ENCODE peak calls at places on chromosomes 4 and X, in four cellular contexts. S is HepG2, D is K562, A is HEK293T. R is an unnamed sample.
A peak's percentile ranks its signal among the peaks of the same experiment; 100 is the strongest.

GRCh38 chrX:65596270-65596669 is 61.7 kb upstream of the LAS1L start:
- DNase-seq in A (no peak), D (peak; percentile 52), S (no peak), R (peak; percentile 43)

GRCh38 chrX:141619336-141619735 is 29.8 kb downstream of the SPANXA2 start:
- DNase-seq in D (no peak), S (no peak), A (no peak), R (no peak)

GRCh38 chr4:947491-947971 is 15.3 kb downstream of the TMEM175 start:
- DNase-seq in S (no peak), D (no peak), A (no peak), R (no peak)

GRCh38 chrX:40576291-40576690 is 4.5 kb upstream of the ATP6AP2 start:
- DNase-seq in A (no peak), S (no peak), D (no peak), R (no peak)

GRCh38 chrX:63764946-63765345 is 20.1 kb downstream of the ARHGEF9 start:
- DNase-seq in D (no peak), A (no peak), S (no peak), R (no peak)

GRCh38 chr4:41678086-41678485 is 70.4 kb downstream of the PHOX2B start:
- DNase-seq in D (no peak), S (no peak), A (no peak), R (no peak)

GRCh38 chrX:154334496-154334895 is 38.9 kb downstream of the TKTL1 start:
- DNase-seq in S (no peak), A (no peak), D (no peak), R (no peak)

GRCh38 chrX:137071596-137071995 is 37.8 kb upstream of the GPR101 start:
- DNase-seq in S (no peak), A (no peak), D (no peak), R (no peak)

GRCh38 chr4:98658287-98659105 is at the start of gene TSPAN5:
- DNase-seq in A (peak; percentile 80), D (peak; percentile 61), S (peak; percentile 12), R (no peak)

GRCh38 chrX:19772759-19773623 is 114.4 kb downstream of the SH3KBP1 start:
- DNase-seq in S (no peak), A (no peak), D (no peak), R (no peak)

GRCh38 chr4:135510582-135510981 is 1309.0 kb upstream of the PABPC4L start:
- DNase-seq in S (no peak), D (no peak), A (no peak), R (no peak)

GRCh38 chrX:136525738-136526606 is 6.0 kb upstream of the VGLL1 start:
- DNase-seq in S (no peak), A (no peak), D (peak; percentile 10), R (no peak)

GRCh38 chr4:105637409-105638258 is 70.9 kb downstream of the INTS12 start:
- DNase-seq in S (peak; percentile 4), D (peak; percentile 42), A (peak; percentile 20), R (peak; percentile 45)

GRCh38 chr4:158912390-158913175 is 143.8 kb downstream of the FNIP2 start:
- DNase-seq in D (no peak), A (no peak), S (no peak), R (no peak)

GRCh38 chr4:3879681-3880594 is 113.8 kb downstream of the ADRA2C start:
- DNase-seq in A (no peak), D (no peak), S (no peak), R (no peak)

GRCh38 chrX:99933865-99934264 is 476.2 kb downstream of the PCDH19 start:
- DNase-seq in D (no peak), S (no peak), A (no peak), R (no peak)

GRCh38 chrX:16671005-16671404 is 21.0 kb downstream of the S100G start:
- DNase-seq in S (peak; percentile 5), D (peak; percentile 59), A (peak; percentile 42), R (no peak)

GRCh38 chrX:31353095-31353494 is 281.3 kb upstream of the FTHL17 start:
- DNase-seq in A (no peak), D (no peak), S (no peak), R (no peak)

GRCh38 chr4:17511950-17512795 is at the start of gene QDPR:
- DNase-seq in A (peak; percentile 80), S (peak; percentile 67), D (peak; percentile 90), R (peak; percentile 19)

GRCh38 chrX:150573702-150574101 is 5.3 kb downstream of the MTM1 start:
- DNase-seq in D (no peak), S (no peak), A (no peak), R (no peak)

GRCh38 chrX:9912341-9912740 is 54.8 kb upstream of the CLDN34 start:
- DNase-seq in D (no peak), S (no peak), A (no peak), R (no peak)

GRCh38 chrX:22069586-22069985 is 37.5 kb downstream of the PHEX start:
- DNase-seq in A (no peak), S (no peak), D (no peak), R (no peak)

GRCh38 chr4:140091305-140091704 is 62.7 kb downstream of the MAML3 start:
- DNase-seq in S (no peak), D (no peak), A (no peak), R (no peak)

GRCh38 chr4:184100297-184100885 is 117.3 kb downstream of the ENPP6 start:
- DNase-seq in S (no peak), D (peak; percentile 57), A (peak; percentile 64), R (no peak)

GRCh38 chr4:84497835-84498202 is 1.3 kb downstream of the NKX6-1 start:
- DNase-seq in D (no peak), S (no peak), A (no peak), R (no peak)

GRCh38 chr4:139492429-139492828 is 38.5 kb downstream of the RAB33B start:
- DNase-seq in A (no peak), D (no peak), S (no peak), R (no peak)

GRCh38 chrX:55135171-55135570 is 46.4 kb downstream of the PAGE2 start:
- DNase-seq in D (peak; percentile 52), S (peak; percentile 39), A (peak; percentile 41), R (no peak)

GRCh38 chr4:8394806-8395205 is 45.7 kb downstream of the ACOX3 start:
- DNase-seq in D (no peak), A (no peak), S (no peak), R (no peak)

GRCh38 chr4:3822230-3822947 is 56.2 kb downstream of the ADRA2C start:
- DNase-seq in A (no peak), S (peak; percentile 15), D (no peak), R (no peak)

GRCh38 chr4:80367737-80368136 is 32.2 kb downstream of the CFAP299 start:
- DNase-seq in A (no peak), S (no peak), D (no peak), R (no peak)

GRCh38 chr4:118942465-118942864 is 53.8 kb downstream of the SYNPO2 start:
- DNase-seq in D (no peak), S (no peak), A (no peak), R (no peak)
- TF ChIP-seq FOXM1 in D (no peak), S (no peak), A (no peak), R (no peak)

GRCh38 chr4:54229631-54230478 is 762 bp downstream of the PDGFRA start:
- DNase-seq in D (no peak), S (no peak), A (no peak), R (no peak)

GRCh38 chr4:54233128-54233696 is 4.1 kb downstream of the PDGFRA start:
- DNase-seq in D (peak; percentile 68), A (peak; percentile 82), S (peak; percentile 55), R (no peak)

GRCh38 chr4:54232151-54232688 is 3.1 kb downstream of the PDGFRA start:
- DNase-seq in S (no peak), A (no peak), D (no peak), R (no peak)

GRCh38 chr4:54230479-54231418 is 1.7 kb downstream of the PDGFRA start:
- DNase-seq in A (no peak), S (no peak), D (no peak), R (no peak)

GRCh38 chr4:54231419-54232150 is 2.5 kb downstream of the PDGFRA start:
- DNase-seq in A (no peak), S (no peak), D (no peak), R (no peak)
- TF ChIP-seq TARDBP in A (no peak), S (no peak), D (no peak), R (no peak)

GRCh38 chr4:2243682-2244380 is 1.9 kb upstream of the HAUS3 start:
- DNase-seq in D (peak; percentile 71), S (peak; percentile 18), A (peak; percentile 20), R (no peak)
- TF ChIP-seq FOXM1 in D (no peak), S (no peak), A (no peak), R (no peak)

GRCh38 chr4:154618708-154619315 is 6.4 kb upstream of the FGG start:
- DNase-seq in D (peak; percentile 76), A (peak; percentile 61), S (peak; percentile 80), R (peak; percentile 21)

GRCh38 chr4:154617820-154618317 is 5.4 kb upstream of the FGG start:
- DNase-seq in D (no peak), A (no peak), S (peak; percentile 99), R (no peak)

GRCh38 chr4:154616287-154616686 is 3.8 kb upstream of the FGG start:
- DNase-seq in S (no peak), A (no peak), D (no peak), R (no peak)

GRCh38 chr4:154615211-154615610 is 2.8 kb upstream of the FGG start:
- DNase-seq in D (no peak), S (no peak), A (no peak), R (no peak)

DNA sequence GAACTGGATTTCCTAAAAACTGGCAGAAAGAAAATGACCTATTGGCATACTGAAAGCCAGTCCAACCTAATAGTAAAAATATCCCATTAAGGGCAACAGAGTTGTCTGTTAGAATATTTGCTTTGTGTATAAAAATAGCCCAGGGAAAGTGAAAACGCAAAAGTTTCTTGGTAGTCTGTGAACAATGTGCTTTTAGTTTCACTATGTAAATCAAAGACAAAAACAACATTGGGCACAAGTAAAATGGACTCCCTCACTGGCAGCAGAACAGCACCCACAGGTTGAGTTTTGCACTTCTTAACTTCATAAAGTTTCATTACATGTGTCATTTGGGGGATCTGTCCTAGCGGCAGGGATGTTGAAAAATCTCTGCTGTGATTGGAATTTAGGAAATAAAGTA is 4.3 kb upstream of the FGG start:
- DNase-seq in A (no peak), S (no peak), D (no peak), R (peak; percentile 47)
- TF ChIP-seq TARDBP in A (no peak), S (no peak), D (no peak), R (no peak)

DNA sequence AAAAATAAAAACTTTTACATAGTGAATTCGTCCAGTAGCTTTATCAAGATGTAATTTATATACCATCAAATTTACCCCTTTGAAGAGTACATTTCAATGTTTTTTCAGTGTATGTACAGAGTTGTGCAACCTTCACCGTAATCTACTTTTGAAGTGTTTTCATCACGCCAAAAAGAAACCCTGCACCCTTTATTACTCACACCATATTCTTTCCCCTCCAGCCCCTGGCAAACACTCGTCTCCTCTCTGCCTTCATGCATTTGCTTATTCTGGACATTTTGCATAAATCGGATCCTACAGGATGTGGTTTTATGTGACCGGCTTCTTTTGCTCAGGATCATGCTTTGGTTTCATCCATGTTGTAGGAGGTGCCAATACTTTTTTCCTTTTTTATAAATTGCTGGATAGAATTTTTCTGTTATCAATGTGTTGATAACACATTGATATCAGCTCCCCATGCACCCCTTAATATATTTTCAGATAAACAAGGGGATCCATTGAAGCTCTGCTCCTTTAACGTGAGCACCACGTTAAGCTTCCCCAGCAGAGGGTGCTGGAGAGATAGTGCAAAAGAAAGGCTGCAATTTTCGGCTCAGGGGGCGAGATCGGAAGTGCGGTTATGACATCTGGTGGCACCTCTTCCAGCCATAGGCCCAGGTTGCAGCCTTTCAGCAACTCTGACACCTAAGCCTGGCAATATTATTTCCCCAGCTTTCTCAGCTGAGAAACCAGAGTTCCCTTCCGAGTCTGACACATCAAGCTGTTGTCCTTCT is 100.1 kb upstream of the VCX3B start:
- DNase-seq in S (peak; percentile 2), D (peak; percentile 0), A (peak; percentile 15), R (no peak)
- TF ChIP-seq FOXM1 in S (no peak), D (no peak), A (no peak), R (no peak)

R was measured in GM12878.